ENCODE peak calls at places on chromosomes 1 and 21, in four cellular contexts. I is neural progenitor cell, R is suprapubic skin, O is adrenal gland. Y is an unnamed sample.

GRCh38 chr1:42979888-42980800 is 21.5 kb upstream of the SLC2A1 start:
- DNase-seq in R (no peak), I (no peak), O (no peak), Y (no peak)

GRCh38 chr1:223717695-223718363 is 5.5 kb downstream of the CAPN2 start:
- DNase-seq in O (no peak), I (no peak), R (no peak), Y (no peak)

GRCh38 chr21:45985471-45986315 is 4.1 kb downstream of the COL6A1 start:
- DNase-seq in I (no peak), O (no peak), R (peak; percentile 78), Y (peak; percentile 33)

GRCh38 chr1:159943908-159944622 is 1.3 kb downstream of the IGSF9 start:
- DNase-seq in R (peak; percentile 74), I (no peak), O (no peak), Y (no peak)

GRCh38 chr1:172938676-172939075 is 112.1 kb downstream of the TNFSF18 start:
- DNase-seq in O (no peak), I (no peak), R (no peak), Y (no peak)

GRCh38 chr1:184212649-184213314 is 161.3 kb downstream of the TSEN15 start:
- DNase-seq in O (no peak), I (no peak), R (no peak), Y (no peak)

GRCh38 chr21:33203371-33203724 is 26.4 kb upstream of the IFNAR2 start:
- DNase-seq in O (peak; percentile 8), I (no peak), R (no peak), Y (no peak)

GRCh38 chr1:89884718-89885596 is 64.1 kb downstream of the LRRC8D start:
- DNase-seq in O (no peak), I (no peak), R (no peak), Y (no peak)

GRCh38 chr1:193368302-193368701 is 181.9 kb upstream of the B3GALT2 start:
- DNase-seq in R (no peak), I (no peak), O (no peak), Y (no peak)

GRCh38 chr1:230895452-230895851 is 27.1 kb upstream of the C1orf198 start:
- DNase-seq in O (no peak), R (no peak), I (no peak), Y (no peak)

GRCh38 chr1:46510341-46510997 is 20.8 kb downstream of the DMBX1 start:
- DNase-seq in R (no peak), O (no peak), I (no peak), Y (peak; percentile 2)

GRCh38 chr1:28437260-28437923 is 67.9 kb downstream of the PHACTR4 start:
- DNase-seq in O (peak; percentile 56), R (no peak), I (peak; percentile 4), Y (no peak)

GRCh38 chr1:88463401-88463800 is 220.7 kb upstream of the PKN2 start:
- DNase-seq in O (no peak), R (no peak), I (no peak), Y (no peak)

GRCh38 chr1:151146072-151146415 is 387 bp downstream of the SEMA6C start:
- DNase-seq in R (no peak), I (peak; percentile 37), O (no peak), Y (no peak)

GRCh38 chr21:44728716-44729115 is 17.3 kb upstream of the TSPEAR start:
- DNase-seq in I (no peak), O (no peak), R (peak; percentile 43), Y (no peak)

GRCh38 chr1:186308264-186309060 is 66.6 kb downstream of the TPR start:
- DNase-seq in R (no peak), O (no peak), I (no peak), Y (no peak)

GRCh38 chr1:37930246-37931142 is 16.4 kb downstream of the INPP5B start:
- DNase-seq in O (no peak), R (no peak), I (no peak), Y (no peak)

GRCh38 chr1:61284226-61284854 is 202.0 kb downstream of the NFIA start:
- DNase-seq in O (no peak), I (peak; percentile 82), R (no peak), Y (no peak)

GRCh38 chr1:40887012-40887378 is 24.8 kb upstream of the CITED4 start:
- DNase-seq in R (no peak), O (no peak), I (no peak), Y (no peak)

GRCh38 chr1:205091043-205091740 is 6.9 kb upstream of the TMEM81 start:
- DNase-seq in R (no peak), O (no peak), I (no peak), Y (no peak)

GRCh38 chr1:232127190-232127589 is 500.6 kb downstream of the DISC1 start:
- DNase-seq in O (no peak), I (no peak), R (no peak), Y (no peak)

GRCh38 chr1:224879404-224879803 is 50.1 kb upstream of the DNAH14 start:
- DNase-seq in I (no peak), O (no peak), R (no peak), Y (no peak)

GRCh38 chr1:110677016-110677415 is 2.3 kb upstream of the KCNA3 start:
- DNase-seq in I (no peak), R (no peak), O (no peak), Y (no peak)

GRCh38 chr1:29497395-29498125 is 261.2 kb downstream of the PTPRU start:
- DNase-seq in R (peak; percentile 70), O (no peak), I (no peak), Y (no peak)

GRCh38 chr21:34498623-34499022 is 13.4 kb downstream of the KCNE1 start:
- DNase-seq in R (no peak), O (no peak), I (no peak), Y (no peak)

DNA sequence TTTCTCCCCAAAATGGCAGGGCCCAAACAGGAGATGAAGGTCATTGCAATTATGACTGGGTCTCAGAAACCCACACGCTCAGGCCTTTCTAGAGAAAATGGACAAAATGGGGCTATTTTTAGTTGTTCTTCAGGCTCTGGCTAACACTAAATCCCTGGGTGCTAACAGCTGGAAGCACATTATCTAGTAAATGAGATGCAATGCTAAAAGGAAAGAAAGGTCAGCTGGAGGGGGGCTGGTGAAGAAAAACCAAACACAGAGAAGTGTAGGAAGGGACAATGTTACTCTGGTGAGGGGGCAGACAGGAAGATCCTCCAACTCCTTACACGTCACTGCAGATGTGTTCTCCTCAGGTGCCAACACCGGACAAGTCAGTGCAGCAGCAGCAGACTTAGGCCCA is 137.1 kb upstream of the C8B start:
- DNase-seq in R (no peak), I (no peak), O (no peak), Y (no peak)
- H3K4me3 ChIP-seq in R (no peak overlapping the region), I (no peak overlapping the region), O (no peak overlapping the region), Y (no peak overlapping the region)

GRCh38 chr1:153670859-153671622 is at the start of gene ILF2:
- DNase-seq in R (peak; percentile 99), I (peak; percentile 98), O (peak; percentile 97), Y (peak; percentile 99)
- TF ChIP-seq CTCF in R (peak; percentile 8), I (peak; percentile 43), O (no peak), Y (peak; percentile 12)

GRCh38 chr1:53089478-53090226 is 27.6 kb downstream of the PODN start:
- DNase-seq in R (no peak), O (no peak), I (no peak), Y (no peak)

GRCh38 chr1:53088616-53089300 is 26.7 kb downstream of the PODN start:
- DNase-seq in O (no peak), R (no peak), I (no peak), Y (no peak)

GRCh38 chr1:53091841-53092645 is 30.0 kb downstream of the PODN start:
- DNase-seq in O (no peak), I (no peak), R (no peak), Y (no peak)

GRCh38 chr1:53092659-53093450 is 30.8 kb downstream of the PODN start:
- DNase-seq in R (no peak), I (no peak), O (no peak), Y (no peak)

GRCh38 chr1:53090227-53091147 is 28.5 kb downstream of the PODN start:
- DNase-seq in O (no peak), I (no peak), R (no peak), Y (peak; percentile 59)
- H3K4me1 ChIP-seq in O (no peaks in the 10 kb centered on the region), I (peaks cover 9% of the 10 kb centered on the region), R (no peaks in the 10 kb centered on the region), Y (no peaks in the 10 kb centered on the region)

GRCh38 chr1:66932291-66932690 is 7.5 kb downstream of the MIER1 start:
- DNase-seq in R (no peak), O (no peak), I (no peak), Y (no peak)
- H3K4me3 ChIP-seq in R (no peak overlapping the region), O (no peak overlapping the region), I (peak overlapping the region; percentile 90), Y (peak overlapping the region; percentile 83)

GRCh38 chr1:113898243-113898814 is 6.3 kb downstream of the AP4B1 start:
- DNase-seq in I (no peak), R (no peak), O (no peak), Y (no peak)

GRCh38 chr1:113903496-113904291 is 905 bp downstream of the AP4B1 start:
- DNase-seq in R (no peak), I (no peak), O (no peak), Y (no peak)

GRCh38 chr1:113899101-113899500 is 5.5 kb downstream of the AP4B1 start:
- DNase-seq in O (no peak), R (no peak), I (no peak), Y (no peak)

GRCh38 chr1:113904292-113904673 is 316 bp downstream of the AP4B1 start:
- DNase-seq in I (peak; percentile 78), O (no peak), R (no peak), Y (no peak)

DNA sequence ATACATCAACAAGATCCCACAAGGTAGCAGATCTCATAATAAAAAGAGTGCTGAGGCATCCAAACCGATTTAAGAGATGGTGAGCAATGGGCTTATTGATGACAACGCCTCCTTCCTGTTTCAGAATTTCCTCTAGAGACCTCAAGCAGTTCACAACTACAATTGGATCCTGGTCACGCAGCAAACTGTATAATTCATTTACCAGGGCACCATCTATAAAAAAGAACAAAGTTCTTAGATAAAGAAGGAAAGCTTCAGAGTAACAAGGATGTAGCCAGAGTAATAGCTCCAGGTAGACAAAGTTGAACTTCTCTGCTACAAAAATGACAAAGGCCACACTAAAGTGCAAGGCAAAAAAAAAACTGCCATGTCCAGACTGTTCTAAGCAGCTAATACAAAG is 3.4 kb downstream of the AP4B1 start:
- DNase-seq in I (no peak), R (no peak), O (no peak), Y (no peak)
- TF ChIP-seq CTCF in I (no peak), R (no peak), O (no peak), Y (no peak)

GRCh38 chr1:31583082-31583994 is 7.0 kb downstream of the TINAGL1 start:
- DNase-seq in I (no peak), O (no peak), R (no peak), Y (no peak)
- H3K4me1 ChIP-seq in I (no peaks in the 10 kb centered on the region), O (peaks cover 46% of the 10 kb centered on the region), R (peaks cover 34% of the 10 kb centered on the region), Y (peaks cover 30% of the 10 kb centered on the region)

DNA sequence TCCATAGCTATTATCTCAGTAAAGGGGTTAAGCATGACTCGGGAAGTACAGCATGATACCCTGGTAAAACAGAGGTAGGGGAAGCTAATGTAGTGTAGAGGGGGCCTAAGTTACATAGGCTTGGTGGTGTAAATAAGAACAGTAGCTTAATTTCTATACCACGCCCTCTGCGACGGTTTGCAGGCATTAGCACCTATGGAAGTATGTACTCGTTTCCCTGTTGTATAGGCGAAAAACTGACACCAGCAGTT is 470 bp upstream of the NAXE start:
- DNase-seq in R (no peak), I (no peak), O (no peak), Y (no peak)
- H3K4me3 ChIP-seq in R (peak overlapping the region; percentile 57), I (peak overlapping the region; percentile 82), O (peak overlapping the region; percentile 5), Y (peak overlapping the region; percentile 83)

GRCh38 chr1:59375321-59376220 is 78.7 kb downstream of the FGGY start:
- DNase-seq in O (no peak), I (no peak), R (no peak), Y (no peak)
- TF ChIP-seq CTCF in O (no peak), I (no peak), R (no peak), Y (no peak)